ENCODE peak calls at places on chromosomes 6 and 20, in nine cellular contexts. G is IMR-90; S is uterus; L is GM23248; E is osteoblast; Y is CD4-positive, alpha-beta memory T cell; F is upper lobe of left lung; Z is cardiac muscle cell; W is mesenchymal stem cell. O is an unnamed sample. For H3K9me3, the result is how much of the 10 kb centered on the place peaks cover.

GRCh38 chr6:34517966-34518365 is 38.2 kb downstream of the SPDEF start:
- DNase-seq in G (no peak), S (no peak), L (no peak), E (peak), Y (no peak), F (no peak), Z (no peak), W (no peak), O (no peak)

GRCh38 chr6:85643530-85644373 is 1.1 kb upstream of the SYNCRIP start:
- DNase-seq in G (peak), S (peak), L (peak), E (peak), Y (peak), F (peak), Z (peak), W (peak), O (peak)

GRCh38 chr6:55531496-55531895 is 47.5 kb downstream of the HMGCLL1 start:
- DNase-seq in G (no peak), S (no peak), L (no peak), E (no peak), Y (no peak), F (no peak), Z (no peak), W (no peak), O (no peak)

GRCh38 chr6:144265390-144265789 is 19.7 kb upstream of the UTRN start:
- DNase-seq in G (peak), S (no peak), L (peak), E (no peak), Y (no peak), F (no peak), Z (peak), W (peak), O (no peak)

GRCh38 chr20:21432911-21433310 is 35.6 kb upstream of the NKX2-4 start:
- DNase-seq in G (no peak), S (no peak), L (peak), E (peak), Y (no peak), F (no peak), Z (no peak), W (no peak), O (no peak)

GRCh38 chr6:137488736-137489409 is 5.3 kb downstream of the OLIG3 start:
- DNase-seq in G (no peak), S (no peak), L (no peak), E (no peak), Y (no peak), F (peak), Z (no peak), W (no peak), O (no peak)

GRCh38 chr20:61166324-61166723 is 85.7 kb upstream of the CDH4 start:
- DNase-seq in G (no peak), S (no peak), L (peak), E (no peak), Y (no peak), F (no peak), Z (no peak), W (peak), O (no peak)

GRCh38 chr6:33885121-33886057 is 81.6 kb upstream of the MLN start:
- DNase-seq in G (peak), S (peak), L (peak), E (peak), Y (no peak), F (no peak), Z (no peak), W (peak), O (no peak)

GRCh38 chr20:62696431-62696957 is 12.1 kb upstream of the NTSR1 start:
- DNase-seq in G (no peak), S (no peak), L (no peak), E (no peak), Y (no peak), F (no peak), Z (no peak), W (no peak), O (no peak)

GRCh38 chr6:106613590-106613989 is 15.7 kb downstream of the RTN4IP1 start:
- DNase-seq in G (no peak), S (no peak), L (no peak), E (no peak), Y (no peak), F (no peak), Z (no peak), W (no peak), O (no peak)

GRCh38 chr6:17233531-17233930 is 47.6 kb upstream of the RBM24 start:
- DNase-seq in G (peak), S (no peak), L (peak), E (no peak), Y (no peak), F (no peak), Z (no peak), W (no peak), O (no peak)

GRCh38 chr6:169917153-169917552 is 165.7 kb downstream of the ERMARD start:
- DNase-seq in G (no peak), S (no peak), L (no peak), E (peak), Y (no peak), F (no peak), Z (no peak), W (no peak), O (no peak)
- H3K9me3 ChIP-seq in G (half or more), S (under half), L (under half), E (under half), Y (under half), F (under half), Z (under half), W (under half), O (under half)

GRCh38 chr6:13676551-13677156 is 35.0 kb downstream of the RANBP9 start:
- DNase-seq in G (no peak), S (no peak), L (no peak), E (no peak), Y (no peak), F (no peak), Z (no peak), W (no peak), O (no peak)

GRCh38 chr6:13680448-13680968 is 31.1 kb downstream of the RANBP9 start:
- DNase-seq in G (no peak), S (no peak), L (no peak), E (no peak), Y (no peak), F (peak), Z (no peak), W (no peak), O (no peak)

GRCh38 chr6:13679996-13680395 is 31.6 kb downstream of the RANBP9 start:
- DNase-seq in G (no peak), S (no peak), L (no peak), E (no peak), Y (no peak), F (no peak), Z (no peak), W (no peak), O (no peak)

GRCh38 chr6:13678255-13678983 is 33.2 kb downstream of the RANBP9 start:
- DNase-seq in G (no peak), S (no peak), L (no peak), E (no peak), Y (no peak), F (no peak), Z (no peak), W (no peak), O (no peak)

GRCh38 chr6:13677878-13678254 is 33.8 kb downstream of the RANBP9 start:
- DNase-seq in G (no peak), S (no peak), L (no peak), E (no peak), Y (no peak), F (no peak), Z (no peak), W (no peak), O (no peak)
- H3K9me3 ChIP-seq in G (under half), S (under half), L (under half), E (under half), Y (under half), F (under half), Z (under half), W (under half), O (under half)

DNA sequence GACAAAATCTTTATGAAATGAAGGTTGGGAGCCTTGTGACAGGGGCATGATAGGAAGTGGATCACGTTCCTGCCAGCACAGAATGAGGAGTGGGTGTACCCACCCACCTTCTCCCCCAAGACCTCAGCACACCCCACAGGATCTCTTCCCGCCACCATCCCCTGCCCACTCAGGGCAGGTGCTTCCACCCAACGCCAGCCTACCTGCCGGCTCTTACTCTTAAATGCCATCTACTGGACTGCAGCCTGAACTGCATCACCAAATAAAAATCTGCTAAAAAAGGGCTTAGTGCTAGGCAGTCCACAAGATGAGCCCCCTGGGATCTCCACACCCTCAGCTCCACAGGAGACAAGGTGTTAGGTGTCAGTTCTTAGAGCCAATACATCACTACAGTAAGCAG is 20.6 kb downstream of the DTNBP1 start:
- DNase-seq in G (no peak), S (no peak), L (no peak), E (no peak), Y (no peak), F (no peak), Z (no peak), W (no peak), O (no peak)
- H3K9me3 ChIP-seq in G (under half), S (under half), L (under half), E (under half), Y (under half), F (under half), Z (under half), W (under half), O (under half)

GRCh38 chr6:304833-305370 is 12.6 kb downstream of the DUSP22 start:
- DNase-seq in G (no peak), S (no peak), L (no peak), E (no peak), Y (no peak), F (peak), Z (no peak), W (no peak), O (no peak)
- H3K9me3 ChIP-seq in G (under half), S (under half), L (under half), E (under half), Y (under half), F (under half), Z (under half), W (under half), O (under half)

GRCh38 chr6:7545509-7546369 is 4.3 kb downstream of the DSP start:
- DNase-seq in G (peak), S (no peak), L (peak), E (peak), Y (no peak), F (no peak), Z (no peak), W (peak), O (no peak)

GRCh38 chr6:7542878-7543394 is 1.5 kb downstream of the DSP start:
- DNase-seq in G (peak), S (peak), L (peak), E (peak), Y (no peak), F (no peak), Z (peak), W (peak), O (no peak)

GRCh38 chr6:7542065-7542877 is 800 bp downstream of the DSP start:
- DNase-seq in G (no peak), S (no peak), L (peak), E (peak), Y (peak), F (peak), Z (peak), W (peak), O (no peak)

GRCh38 chr6:7544597-7544996 is 3.1 kb downstream of the DSP start:
- DNase-seq in G (no peak), S (no peak), L (no peak), E (peak), Y (no peak), F (no peak), Z (no peak), W (no peak), O (no peak)

DNA sequence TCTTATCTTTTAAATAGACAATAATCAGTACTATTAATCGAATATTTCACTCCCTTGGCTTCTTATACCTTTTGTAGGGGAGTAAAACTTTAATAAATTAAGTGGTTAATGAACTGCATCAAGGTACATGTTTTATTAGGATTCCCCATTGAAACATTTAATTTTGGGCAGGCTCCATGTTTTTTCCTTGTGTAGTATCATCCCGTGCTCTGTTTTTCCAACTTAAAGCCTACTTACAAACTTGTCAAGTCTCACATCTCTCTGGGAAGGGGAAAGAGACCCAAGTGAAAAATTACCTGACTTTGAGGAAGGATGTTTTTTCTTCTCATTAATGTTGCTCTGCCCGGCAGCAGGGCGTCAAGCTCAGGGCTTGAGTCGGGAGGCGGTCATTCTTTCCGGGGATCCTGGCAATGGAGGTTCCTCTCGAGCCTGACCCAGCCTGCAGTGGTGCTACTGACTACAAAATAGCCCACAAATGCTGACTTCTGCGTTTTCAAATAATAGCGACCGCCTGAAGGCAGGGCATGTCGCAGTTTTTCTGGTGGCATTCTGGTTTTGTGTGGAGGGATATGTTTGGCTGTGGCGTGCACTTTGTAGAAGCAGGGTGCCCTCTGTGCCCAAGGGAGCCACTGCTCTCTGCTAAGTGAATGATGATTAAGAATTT is 2.4 kb downstream of the DSP start:
- DNase-seq in G (no peak), S (no peak), L (no peak), E (peak), Y (no peak), F (no peak), Z (peak), W (peak), O (no peak)
- H3K9me3 ChIP-seq in G (under half), S (under half), L (under half), E (under half), Y (under half), F (under half), Z (under half), W (under half), O (under half)

GRCh38 chr6:168198302-168199180 is 119.5 kb upstream of the FRMD1 start:
- DNase-seq in G (no peak), S (no peak), L (no peak), E (peak), Y (no peak), F (peak), Z (no peak), W (no peak), O (no peak)
- H3K9me3 ChIP-seq in G (under half), S (under half), L (under half), E (under half), Y (under half), F (under half), Z (under half), W (under half), O (under half)

DNA sequence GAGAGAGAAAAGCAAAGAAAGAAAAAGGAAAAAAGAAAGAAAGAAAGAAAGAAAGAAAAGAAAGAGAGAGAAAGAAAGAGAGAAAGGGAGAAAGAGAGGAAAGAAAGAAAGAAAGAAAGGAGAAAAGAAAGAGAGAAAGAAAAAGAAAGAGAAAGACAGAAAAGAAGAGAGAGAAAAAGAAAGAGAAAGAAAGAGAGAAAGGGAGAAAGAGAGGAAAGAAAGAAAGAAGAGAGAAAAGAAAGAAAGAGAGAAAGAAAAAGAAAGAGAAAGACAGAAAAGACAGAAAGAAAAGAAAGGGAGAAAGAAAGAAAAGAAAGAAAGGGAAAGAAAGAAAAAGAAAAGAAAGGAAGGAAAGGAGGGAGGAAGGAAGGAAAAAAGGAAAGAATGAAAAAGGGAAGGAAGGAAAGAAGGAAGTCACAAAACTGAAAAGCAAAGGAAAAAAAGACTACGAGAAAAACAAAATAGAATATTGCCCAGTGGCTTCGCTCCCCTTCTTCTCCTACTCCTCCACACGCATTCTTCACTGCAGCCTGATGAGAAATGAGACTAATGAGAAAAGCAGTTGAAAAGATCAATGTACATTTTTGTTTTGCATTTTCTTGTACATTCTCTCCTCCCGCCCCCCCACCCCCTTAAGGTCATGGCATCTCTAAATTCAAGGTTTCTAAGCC is 170.0 kb downstream of the SOD2 start:
- DNase-seq in G (no peak), S (no peak), L (no peak), E (no peak), Y (no peak), F (no peak), Z (no peak), W (no peak), O (no peak)
- H3K9me3 ChIP-seq in G (under half), S (under half), L (under half), E (under half), Y (under half), F (under half), Z (under half), W (under half), O (under half)

DNA sequence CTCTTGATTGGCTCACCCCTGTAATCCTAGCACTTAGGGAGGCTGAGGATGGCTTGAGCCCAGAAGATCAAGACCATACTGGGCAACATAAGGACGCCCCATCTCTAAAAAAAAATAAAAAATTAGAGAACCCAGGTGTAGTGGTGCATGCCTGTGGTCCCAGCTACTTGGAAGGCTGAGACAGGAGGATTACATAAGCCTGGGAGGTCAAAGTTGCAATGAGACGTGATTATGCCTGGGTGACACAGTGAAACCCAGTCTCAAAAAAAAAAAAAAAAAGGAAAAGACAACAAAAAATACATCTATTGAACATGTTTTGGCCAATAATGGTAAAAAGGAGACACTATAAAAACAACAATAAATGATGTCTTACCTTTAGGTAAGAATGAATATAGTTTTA is 37.8 kb downstream of the CHD6 start:
- DNase-seq in G (no peak), S (no peak), L (no peak), E (no peak), Y (no peak), F (no peak), Z (no peak), W (no peak), O (no peak)
- H3K9me3 ChIP-seq in G (under half), S (under half), L (under half), E (under half), Y (under half), F (under half), Z (under half), W (under half), O (under half)

O was measured in T-helper 17 cell.